ENCODE peak calls at places on chromosomes 12 and 14, in nine cellular contexts. I is activated CD8-positive, alpha-beta memory T cell treated with anti-CD3 and anti-CD28 coated beads, Interleukin-2, amount 10 ng/mL, durations not matched to agents 7 days and 5 days; N is left cardiac atrium; M is upper lobe of left lung; V is left ventricle myocardium superior; Q is DND-41; O is mucosa of descending colon; H is activated B cell treated with CpG ODN at 0.5 μM for 24 hours; P is activated CD4-positive, alpha-beta T cell treated with anti-CD3 and anti-CD28 coated beads for 36 hours. W is an unnamed sample.

GRCh38 chr14:70995671-70996070 is 88.4 kb downstream of the PCNX1 start:
- ATAC-seq in I (no peak), N (no peak), M (no peak), V (no peak), Q (no peak), O (peak), H (no peak), P (no peak), W (no peak)

GRCh38 chr12:95805864-95806669 is 15.5 kb upstream of the NTN4 start:
- ATAC-seq in I (peak), N (peak), M (peak), V (peak), Q (no peak), O (peak), H (no peak), P (peak), W (no peak)

GRCh38 chr12:591167-591570 is 72.1 kb downstream of the NINJ2 start:
- ATAC-seq in I (no peak), N (peak), M (peak), V (peak), Q (peak), O (peak), H (peak), P (peak), W (peak)

GRCh38 chr12:14239935-14240872 is 125.3 kb upstream of the ATF7IP start:
- ATAC-seq in I (peak), N (peak), M (peak), V (peak), Q (peak), O (peak), H (peak), P (peak), W (peak)

GRCh38 chr14:98175436-98175835 is 1096.6 kb downstream of the BCL11B start:
- ATAC-seq in I (no peak), N (no peak), M (no peak), V (no peak), Q (peak), O (peak), H (no peak), P (no peak), W (no peak)

GRCh38 chr12:6059860-6060565 is 64.5 kb downstream of the VWF start:
- ATAC-seq in I (no peak), N (no peak), M (no peak), V (no peak), Q (no peak), O (no peak), H (no peak), P (no peak), W (no peak)

GRCh38 chr14:61524211-61524806 is 171.0 kb upstream of the HIF1A start:
- ATAC-seq in I (no peak), N (peak), M (peak), V (peak), Q (no peak), O (peak), H (no peak), P (no peak), W (no peak)

GRCh38 chr12:93925585-93925984 is 222.8 kb upstream of the PLXNC1 start:
- ATAC-seq in I (no peak), N (no peak), M (no peak), V (no peak), Q (no peak), O (no peak), H (no peak), P (no peak), W (no peak)

GRCh38 chr12:112266473-112266872 is 115.8 kb downstream of the HECTD4 start:
- ATAC-seq in I (no peak), N (no peak), M (no peak), V (no peak), Q (no peak), O (no peak), H (no peak), P (no peak), W (no peak)

GRCh38 chr12:131012279-131013069 is 58.8 kb downstream of the ADGRD1 start:
- ATAC-seq in I (no peak), N (no peak), M (no peak), V (no peak), Q (no peak), O (no peak), H (no peak), P (no peak), W (no peak)

GRCh38 chr12:111777345-111778045 is 10.8 kb downstream of the ALDH2 start:
- ATAC-seq in I (no peak), N (peak), M (peak), V (peak), Q (no peak), O (peak), H (no peak), P (no peak), W (no peak)